ENCODE peak calls at places on chromosomes 6 and 20, in four cellular contexts. A, F, T and M are unnamed samples.

GRCh38 chr6:150078788-150079187 is 9.9 kb upstream of the ULBP3 start:
- DNase-seq in A (no peak), F (no peak), T (no peak), M (no peak)

GRCh38 chr6:35368038-35368887 is 25.9 kb downstream of the PPARD start:
- DNase-seq in A (no peak), F (no peak), T (no peak), M (no peak)

GRCh38 chr20:10708342-10709185 is 34.8 kb upstream of the JAG1 start:
- DNase-seq in A (no peak), F (no peak), T (no peak), M (no peak)

GRCh38 chr6:146917182-146917581 is 287.0 kb upstream of the STXBP5 start:
- DNase-seq in A (no peak), F (no peak), T (no peak), M (no peak)

GRCh38 chr6:125986956-125987617 is 747 bp downstream of the TRMT11 start:
- DNase-seq in A (no peak), F (no peak), T (no peak), M (no peak)

GRCh38 chr20:16806886-16807285 is 58.7 kb downstream of the OTOR start:
- DNase-seq in A (no peak), F (no peak), T (no peak), M (no peak)

GRCh38 chr6:41958022-41958856 is 16.6 kb upstream of the CCND3 start:
- DNase-seq in A (no peak), F (no peak), T (no peak), M (no peak)

GRCh38 chr20:46592580-46593362 is 42.3 kb upstream of the OCSTAMP start:
- DNase-seq in A (no peak), F (no peak), T (no peak), M (no peak)

GRCh38 chr6:34491091-34491430 is 25.2 kb downstream of the PACSIN1 start:
- DNase-seq in A (no peak), F (no peak), T (no peak), M (no peak)

GRCh38 chr6:30154709-30155521 is 6.1 kb downstream of the TRIM10 start:
- DNase-seq in A (no peak), F (no peak), T (no peak), M (no peak)

GRCh38 chr6:99736302-99736701 is 129.7 kb downstream of the PRDM13 start:
- DNase-seq in A (no peak), F (no peak), T (no peak), M (no peak)
- TF ChIP-seq CTCF in A (no peak), F (no peak), T (no peak), M (no peak)

DNA sequence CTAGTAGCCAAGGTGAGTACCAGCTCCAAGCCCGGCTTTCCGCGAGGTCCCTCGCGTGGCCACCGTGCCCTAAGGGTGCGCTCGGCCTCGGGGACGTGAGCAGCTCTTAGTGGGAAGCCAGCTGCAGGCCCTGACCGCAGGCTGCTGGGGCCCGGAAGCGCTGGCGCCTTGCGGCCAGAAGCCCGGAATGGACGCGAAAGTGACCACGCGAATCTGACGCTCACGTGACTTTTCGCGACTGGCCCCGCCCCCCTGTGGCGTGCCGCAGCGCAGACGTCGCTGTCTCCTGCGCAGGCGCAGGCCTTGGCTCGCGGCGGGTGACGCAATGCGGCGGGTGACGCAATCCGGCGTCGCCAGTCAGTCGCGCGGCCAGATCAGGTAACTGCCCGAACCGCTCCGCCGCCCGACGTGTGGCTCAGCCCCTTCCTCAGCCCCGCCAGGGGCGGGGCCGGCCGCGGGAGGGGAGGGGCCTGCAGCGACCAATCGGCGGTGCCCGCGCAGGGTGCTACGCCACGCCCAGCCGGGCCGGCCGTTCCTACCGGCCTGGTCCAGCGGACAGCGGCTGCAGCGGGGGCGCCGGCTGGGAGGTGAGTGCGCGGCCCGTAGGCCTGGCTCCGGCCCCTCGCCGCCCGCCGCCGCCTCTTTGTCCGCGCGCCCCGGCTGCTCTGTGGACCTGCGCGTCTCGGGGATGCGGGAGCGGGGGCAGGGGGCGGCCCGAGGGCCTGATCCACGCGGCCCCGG is at the start of gene GZF1:
- DNase-seq in A (peak), F (peak), T (peak), M (peak)
- TF ChIP-seq CTCF in A (no peak), F (no peak), T (no peak), M (no peak)

GRCh38 chr6:159830481-159831372 is 30.7 kb downstream of the PNLDC1 start:
- DNase-seq in A (no peak), F (no peak), T (no peak), M (no peak)

GRCh38 chr6:159831373-159831679 is 31.2 kb downstream of the PNLDC1 start:
- DNase-seq in A (no peak), F (no peak), T (no peak), M (no peak)

GRCh38 chr6:159833997-159834601 is 34.0 kb downstream of the PNLDC1 start:
- DNase-seq in A (no peak), F (no peak), T (no peak), M (no peak)

GRCh38 chr6:159832941-159833340 is 32.9 kb downstream of the PNLDC1 start:
- DNase-seq in A (no peak), F (no peak), T (no peak), M (no peak)

GRCh38 chr6:159833556-159833955 is 33.5 kb downstream of the PNLDC1 start:
- DNase-seq in A (no peak), F (no peak), T (no peak), M (no peak)
- TF ChIP-seq CTCF in A (no peak), F (no peak), T (no peak), M (no peak)

GRCh38 chr20:56483970-56484369 is 15.5 kb downstream of the RTF2 start:
- DNase-seq in A (no peak), F (no peak), T (no peak), M (no peak)
- TF ChIP-seq CTCF in A (no peak), F (no peak), T (no peak), M (no peak)

GRCh38 chr6:106512048-106512957 is 117.0 kb downstream of the RTN4IP1 start:
- DNase-seq in A (peak), F (peak), T (peak), M (no peak)
- TF ChIP-seq CTCF in A (no peak), F (no peak), T (no peak), M (no peak)

GRCh38 chr20:1029980-1030379 is 27.9 kb upstream of the RSPO4 start:
- DNase-seq in A (no peak), F (no peak), T (no peak), M (no peak)
- TF ChIP-seq CTCF in A (no peak), F (no peak), T (no peak), M (no peak)

GRCh38 chr6:7813704-7814103 is 87.8 kb downstream of the BMP6 start:
- DNase-seq in A (no peak), F (no peak), T (no peak), M (no peak)
- TF ChIP-seq CTCF in A (no peak), F (no peak), T (no peak), M (peak)

GRCh38 chr20:40938020-40938419 is 90.6 kb upstream of the TOP1 start:
- DNase-seq in A (no peak), F (no peak), T (no peak), M (no peak)
- TF ChIP-seq CTCF in A (no peak), F (no peak), T (no peak), M (no peak)

DNA sequence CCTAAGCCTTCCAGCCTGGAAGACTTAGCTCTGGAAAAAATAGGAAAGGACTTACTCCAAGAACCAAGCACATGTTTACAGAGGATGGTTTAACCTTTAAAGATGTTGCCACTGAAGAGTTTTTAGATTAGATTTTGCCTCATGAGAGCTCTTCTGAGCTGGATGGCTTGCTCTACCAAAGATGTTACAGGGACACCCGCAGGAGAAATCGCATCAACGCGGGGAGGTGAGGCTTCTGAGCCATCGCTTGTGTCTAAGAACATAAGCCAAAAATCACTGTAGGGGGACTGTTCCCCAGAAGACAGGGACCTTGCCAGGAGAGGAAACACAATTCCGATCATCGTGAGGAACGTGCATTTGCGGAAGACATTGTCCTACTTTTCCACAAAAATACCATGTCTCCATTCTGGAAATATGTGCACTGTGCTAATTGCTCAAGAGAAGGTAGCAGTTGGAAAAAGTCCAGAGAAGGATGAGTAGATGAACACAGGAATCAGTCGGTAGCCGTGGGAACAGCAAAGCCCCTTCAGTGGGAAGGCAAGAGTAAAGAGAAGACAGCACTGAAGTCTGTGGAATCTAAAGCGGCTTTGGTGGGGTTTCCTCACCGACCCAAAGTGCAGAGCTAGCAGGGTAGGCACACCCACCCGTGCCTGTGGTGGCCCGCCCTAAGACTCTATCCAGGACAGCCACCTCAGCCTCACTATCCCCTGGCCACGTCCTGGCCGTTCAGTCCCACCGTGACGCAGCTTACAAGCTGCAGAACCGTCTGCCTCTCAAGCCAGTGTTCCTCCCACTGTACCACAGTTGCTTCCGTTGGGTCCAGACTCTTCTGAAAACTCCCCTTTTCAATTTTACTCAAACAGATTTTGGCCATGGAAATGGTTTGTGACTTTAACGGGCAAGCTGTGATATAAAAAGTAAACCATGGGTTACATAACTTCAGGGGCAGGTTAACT is 334.8 kb downstream of the NRN1 start:
- DNase-seq in A (no peak), F (no peak), T (peak), M (peak)
- TF ChIP-seq CTCF in A (no peak), F (no peak), T (no peak), M (no peak)